ENCODE peak calls at places on chromosomes 2 and 18, in four cellular contexts. One of them, this sample, is unnamed.

GRCh38 chr2:52976132-52976949 is 791.3 kb upstream of the CHAC2 start:
- DNase-seq in GM20000: peak
- DNase-seq in psoas muscle: no peak
- DNase-seq in GM13976: no peak
- DNase-seq in this sample: peak

GRCh38 chr18:6205706-6206105 is 209.0 kb downstream of the L3MBTL4 start:
- DNase-seq in GM13976: no peak
- DNase-seq in psoas muscle: no peak
- DNase-seq in GM20000: no peak
- DNase-seq in this sample: no peak

GRCh38 chr2:237128026-237128703 is 42.5 kb downstream of the COPS8 start:
- DNase-seq in psoas muscle: peak
- DNase-seq in GM20000: no peak
- DNase-seq in GM13976: no peak
- DNase-seq in this sample: peak

GRCh38 chr2:181916726-181917377 is 25.3 kb downstream of the ITPRID2 start:
- DNase-seq in GM13976: no peak
- DNase-seq in GM20000: no peak
- DNase-seq in psoas muscle: no peak
- DNase-seq in this sample: no peak

GRCh38 chr2:187951470-187952218 is 340.0 kb upstream of the GULP1 start:
- DNase-seq in GM20000: no peak
- DNase-seq in psoas muscle: no peak
- DNase-seq in GM13976: no peak
- DNase-seq in this sample: no peak

GRCh38 chr2:173793649-173794565 is 171.3 kb downstream of the SP3 start:
- DNase-seq in GM20000: no peak
- DNase-seq in GM13976: no peak
- DNase-seq in psoas muscle: no peak
- DNase-seq in this sample: no peak

GRCh38 chr2:72743481-72743880 is 82.4 kb downstream of the EXOC6B start:
- DNase-seq in GM20000: no peak
- DNase-seq in psoas muscle: no peak
- DNase-seq in GM13976: no peak
- DNase-seq in this sample: no peak

GRCh38 chr2:75500633-75501032 is 60.1 kb downstream of the EVA1A start:
- DNase-seq in psoas muscle: no peak
- DNase-seq in GM20000: no peak
- DNase-seq in GM13976: no peak
- DNase-seq in this sample: no peak

GRCh38 chr2:144875996-144876395 is 356.1 kb upstream of the ZEB2 start:
- DNase-seq in psoas muscle: no peak
- DNase-seq in GM13976: no peak
- DNase-seq in GM20000: no peak
- DNase-seq in this sample: no peak

GRCh38 chr2:586518-587370 is 90.5 kb downstream of the TMEM18 start:
- DNase-seq in GM20000: no peak
- DNase-seq in psoas muscle: no peak
- DNase-seq in GM13976: no peak
- DNase-seq in this sample: peak

GRCh38 chr2:88729061-88729745 is 37.7 kb downstream of the RPIA start:
- DNase-seq in GM13976: no peak
- DNase-seq in psoas muscle: no peak
- DNase-seq in GM20000: no peak
- DNase-seq in this sample: no peak

GRCh38 chr2:74493546-74493945 is 5.9 kb downstream of the LBX2 start:
- DNase-seq in psoas muscle: no peak
- DNase-seq in GM13976: no peak
- DNase-seq in GM20000: no peak
- DNase-seq in this sample: no peak

GRCh38 chr2:96970248-96970875 is 16.0 kb downstream of the FAM178B start:
- DNase-seq in GM13976: no peak
- DNase-seq in GM20000: no peak
- DNase-seq in psoas muscle: no peak
- DNase-seq in this sample: peak

GRCh38 chr2:215452725-215453124 is 16.9 kb upstream of the FN1 start:
- DNase-seq in psoas muscle: no peak
- DNase-seq in GM13976: no peak
- DNase-seq in GM20000: no peak
- DNase-seq in this sample: peak

GRCh38 chr18:26233208-26233607 is 7.0 kb downstream of the TAF4B start:
- DNase-seq in psoas muscle: no peak
- DNase-seq in GM20000: no peak
- DNase-seq in GM13976: no peak
- DNase-seq in this sample: peak

GRCh38 chr2:128374001-128374710 is 55.5 kb upstream of the HS6ST1 start:
- DNase-seq in GM20000: no peak
- DNase-seq in GM13976: no peak
- DNase-seq in psoas muscle: no peak
- DNase-seq in this sample: no peak

GRCh38 chr18:274313-274712 is 6.5 kb upstream of the THOC1 start:
- DNase-seq in psoas muscle: no peak
- DNase-seq in GM13976: no peak
- DNase-seq in GM20000: no peak
- DNase-seq in this sample: no peak

GRCh38 chr2:37526323-37526722 is 145.1 kb downstream of the CDC42EP3 start:
- DNase-seq in GM13976: no peak
- DNase-seq in psoas muscle: no peak
- DNase-seq in GM20000: no peak
- DNase-seq in this sample: no peak

GRCh38 chr18:46407471-46408166 is 249.4 kb downstream of the LOXHD1 start:
- DNase-seq in GM20000: no peak
- DNase-seq in psoas muscle: peak
- DNase-seq in GM13976: no peak
- DNase-seq in this sample: no peak

GRCh38 chr18:46411191-46411590 is 245.8 kb downstream of the LOXHD1 start:
- DNase-seq in psoas muscle: no peak
- DNase-seq in GM20000: no peak
- DNase-seq in GM13976: no peak
- DNase-seq in this sample: no peak

GRCh38 chr18:46406539-46406932 is 250.5 kb downstream of the LOXHD1 start:
- DNase-seq in GM13976: no peak
- DNase-seq in GM20000: no peak
- DNase-seq in psoas muscle: no peak
- DNase-seq in this sample: no peak

GRCh38 chr18:46405832-46406538 is 251.0 kb downstream of the LOXHD1 start:
- DNase-seq in psoas muscle: no peak
- DNase-seq in GM20000: no peak
- DNase-seq in GM13976: no peak
- DNase-seq in this sample: no peak

GRCh38 chr18:46408334-46408987 is 248.6 kb downstream of the LOXHD1 start:
- DNase-seq in GM20000: no peak
- DNase-seq in psoas muscle: no peak
- DNase-seq in GM13976: no peak
- DNase-seq in this sample: peak
- TF ChIP-seq CTCF in GM20000: no peak
- TF ChIP-seq CTCF in psoas muscle: no peak
- TF ChIP-seq CTCF in GM13976: no peak
- TF ChIP-seq CTCF in this sample: peak

GRCh38 chr2:125745514-125745913 is 910.4 kb upstream of the GYPC start:
- DNase-seq in psoas muscle: no peak
- DNase-seq in GM20000: no peak
- DNase-seq in GM13976: no peak
- DNase-seq in this sample: peak
- TF ChIP-seq CTCF in psoas muscle: no peak
- TF ChIP-seq CTCF in GM20000: no peak
- TF ChIP-seq CTCF in GM13976: no peak
- TF ChIP-seq CTCF in this sample: peak

GRCh38 chr2:42928692-42929576 is 136.6 kb upstream of the HAAO start:
- DNase-seq in GM13976: no peak
- DNase-seq in GM20000: no peak
- DNase-seq in psoas muscle: no peak
- DNase-seq in this sample: peak
- TF ChIP-seq CTCF in GM13976: no peak
- TF ChIP-seq CTCF in GM20000: no peak
- TF ChIP-seq CTCF in psoas muscle: no peak
- TF ChIP-seq CTCF in this sample: peak

GRCh38 chr2:31354837-31355236 is 59.7 kb downstream of the XDH start:
- DNase-seq in GM20000: no peak
- DNase-seq in GM13976: no peak
- DNase-seq in psoas muscle: no peak
- DNase-seq in this sample: peak
- TF ChIP-seq CTCF in GM20000: no peak
- TF ChIP-seq CTCF in GM13976: no peak
- TF ChIP-seq CTCF in psoas muscle: peak
- TF ChIP-seq CTCF in this sample: peak

GRCh38 chr18:34789768-34790344 is 79.8 kb downstream of the DTNA start:
- DNase-seq in GM13976: no peak
- DNase-seq in GM20000: no peak
- DNase-seq in psoas muscle: no peak
- DNase-seq in this sample: no peak
- TF ChIP-seq CTCF in GM13976: no peak
- TF ChIP-seq CTCF in GM20000: no peak
- TF ChIP-seq CTCF in psoas muscle: no peak
- TF ChIP-seq CTCF in this sample: no peak

GRCh38 chr2:226969412-226969811 is 133.6 kb downstream of the RHBDD1 start:
- DNase-seq in psoas muscle: no peak
- DNase-seq in GM20000: no peak
- DNase-seq in GM13976: no peak
- DNase-seq in this sample: no peak

GRCh38 chr2:226973821-226974220 is 138.0 kb downstream of the RHBDD1 start:
- DNase-seq in GM20000: no peak
- DNase-seq in psoas muscle: no peak
- DNase-seq in GM13976: no peak
- DNase-seq in this sample: no peak

GRCh38 chr2:226971029-226971584 is 135.3 kb downstream of the RHBDD1 start:
- DNase-seq in psoas muscle: no peak
- DNase-seq in GM20000: no peak
- DNase-seq in GM13976: no peak
- DNase-seq in this sample: no peak

GRCh38 chr2:226971770-226972169 is 135.9 kb downstream of the RHBDD1 start:
- DNase-seq in GM20000: no peak
- DNase-seq in GM13976: no peak
- DNase-seq in psoas muscle: no peak
- DNase-seq in this sample: no peak

GRCh38 chr2:226970362-226970761 is 134.5 kb downstream of the RHBDD1 start:
- DNase-seq in GM20000: no peak
- DNase-seq in psoas muscle: no peak
- DNase-seq in GM13976: no peak
- DNase-seq in this sample: no peak
- TF ChIP-seq CTCF in GM20000: no peak
- TF ChIP-seq CTCF in psoas muscle: no peak
- TF ChIP-seq CTCF in GM13976: no peak
- TF ChIP-seq CTCF in this sample: no peak

GRCh38 chr2:3805120-3805519 is 101.7 kb downstream of the DCDC2C start:
- DNase-seq in GM13976: no peak
- DNase-seq in GM20000: no peak
- DNase-seq in psoas muscle: no peak
- DNase-seq in this sample: peak
- TF ChIP-seq CTCF in GM13976: peak
- TF ChIP-seq CTCF in GM20000: no peak
- TF ChIP-seq CTCF in psoas muscle: no peak
- TF ChIP-seq CTCF in this sample: peak

DNA sequence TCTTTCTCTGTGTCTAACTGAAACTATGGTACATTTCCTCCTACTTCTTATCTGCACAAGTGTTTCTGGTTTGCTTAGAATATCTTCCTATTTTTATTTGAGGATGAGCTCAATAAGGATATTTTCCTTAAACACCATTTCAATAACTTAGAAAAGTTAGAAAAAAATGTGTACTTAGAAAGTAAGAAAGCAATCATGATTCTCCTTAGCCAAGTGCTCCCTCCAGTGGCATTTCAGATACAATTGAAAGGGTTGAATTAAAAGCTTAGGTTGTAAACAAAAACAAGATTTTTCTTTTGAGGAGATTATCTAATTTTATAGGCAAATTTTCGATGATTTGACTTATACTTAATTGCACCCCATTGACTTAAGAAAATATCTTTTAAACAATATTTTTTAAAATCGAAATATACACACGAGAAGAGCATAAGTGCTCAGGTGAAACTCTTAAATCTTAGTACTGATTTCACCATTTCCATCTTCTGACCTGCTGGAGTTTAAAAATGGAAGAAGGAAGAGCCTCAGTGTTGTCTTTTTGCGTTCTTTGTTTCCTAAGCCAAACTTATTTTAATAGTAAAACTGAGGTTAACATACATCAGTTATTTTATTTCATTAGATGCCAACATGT is 26.9 kb downstream of the C18orf63 start:
- DNase-seq in psoas muscle: no peak
- DNase-seq in GM20000: no peak
- DNase-seq in GM13976: peak
- DNase-seq in this sample: no peak
- TF ChIP-seq CTCF in psoas muscle: peak
- TF ChIP-seq CTCF in GM20000: no peak
- TF ChIP-seq CTCF in GM13976: no peak
- TF ChIP-seq CTCF in this sample: peak

GRCh38 chr2:133146893-133147292 is 421.4 kb downstream of the NCKAP5 start:
- DNase-seq in psoas muscle: no peak
- DNase-seq in GM13976: no peak
- DNase-seq in GM20000: no peak
- DNase-seq in this sample: no peak
- TF ChIP-seq CTCF in psoas muscle: no peak
- TF ChIP-seq CTCF in GM13976: no peak
- TF ChIP-seq CTCF in GM20000: no peak
- TF ChIP-seq CTCF in this sample: no peak